ENCODE peak calls at places on chromosome 1, in four cellular contexts. M, S, D and C are unnamed samples.

GRCh38 chr1:172585861-172586260 is 52.9 kb downstream of the SUCO start:
- DNase-seq in S (no peak), D (no peak), M (no peak), C (no peak)

GRCh38 chr1:214303538-214303937 is 22.6 kb downstream of the SMYD2 start:
- DNase-seq in D (no peak), S (no peak), M (no peak), C (no peak)

GRCh38 chr1:3417954-3418353 is 36.5 kb upstream of the ARHGEF16 start:
- DNase-seq in S (no peak), D (no peak), M (no peak), C (no peak)

GRCh38 chr1:30525980-30526651 is 197.3 kb downstream of the MATN1 start:
- DNase-seq in D (no peak), S (no peak), M (peak; percentile 37), C (peak; percentile 3)

GRCh38 chr1:58107943-58108342 is 438.6 kb downstream of the OMA1 start:
- DNase-seq in D (no peak), S (no peak), M (no peak), C (no peak)

GRCh38 chr1:87151500-87152421 is 176.9 kb upstream of the LMO4 start:
- DNase-seq in D (peak; percentile 60), S (peak; percentile 63), M (peak; percentile 85), C (peak; percentile 57)

GRCh38 chr1:181260271-181260670 is 171.8 kb downstream of the IER5 start:
- DNase-seq in M (no peak), S (no peak), D (no peak), C (no peak)

GRCh38 chr1:167455786-167456446 is 62.4 kb downstream of the CD247 start:
- DNase-seq in S (no peak), D (peak; percentile 40), M (peak; percentile 45), C (peak; percentile 30)

GRCh38 chr1:109395602-109396512 is 1.9 kb downstream of the SORT1 start:
- DNase-seq in S (no peak), D (no peak), M (peak; percentile 74), C (peak; percentile 50)

GRCh38 chr1:167219194-167219593 is 1.5 kb upstream of the POU2F1 start:
- DNase-seq in S (no peak), D (no peak), M (no peak), C (no peak)

GRCh38 chr1:116628448-116628847 is 39.1 kb downstream of the IGSF3 start:
- DNase-seq in M (no peak), S (no peak), D (no peak), C (no peak)

GRCh38 chr1:91685994-91686393 is 185.3 kb downstream of the CDC7 start:
- DNase-seq in D (no peak), S (no peak), M (no peak), C (no peak)

GRCh38 chr1:85609976-85610375 is 29.4 kb downstream of the CCN1 start:
- DNase-seq in S (no peak), D (no peak), M (no peak), C (no peak)

GRCh38 chr1:222798975-222799374 is 15.9 kb upstream of the DISP1 start:
- DNase-seq in M (no peak), D (no peak), S (no peak), C (no peak)

GRCh38 chr1:222624214-222624613 is 6.3 kb downstream of the MIA3 start:
- DNase-seq in S (no peak), D (no peak), M (no peak), C (no peak)

GRCh38 chr1:148372731-148373130 is 110.4 kb downstream of the PPIAL4G start:
- DNase-seq in M (no peak), D (no peak), S (no peak), C (peak; percentile 28)

GRCh38 chr1:11681071-11681771 is at the start of gene MAD2L2:
- DNase-seq in S (no peak), M (peak; percentile 89), D (peak; percentile 81), C (peak; percentile 79)

GRCh38 chr1:42737257-42737656 is 2.8 kb downstream of the CLDN19 start:
- DNase-seq in S (no peak), D (no peak), M (no peak), C (no peak)

GRCh38 chr1:19676438-19676922 is 11.8 kb downstream of the HTR6 start:
- DNase-seq in S (peak; percentile 25), D (peak; percentile 73), M (peak; percentile 84), C (peak; percentile 73)

GRCh38 chr1:112358798-112359408 is 37.1 kb upstream of the CTTNBP2NL start:
- DNase-seq in M (peak; percentile 70), S (peak; percentile 41), D (no peak), C (peak; percentile 71)

GRCh38 chr1:101199637-101199982 is 37.2 kb upstream of the S1PR1 start:
- DNase-seq in D (no peak), M (no peak), S (no peak), C (no peak)

GRCh38 chr1:55081188-55081904 is 42.0 kb downstream of the PCSK9 start:
- DNase-seq in M (peak; percentile 83), S (no peak), D (no peak), C (peak; percentile 78)

GRCh38 chr1:89812992-89813391 is 7.8 kb upstream of the LRRC8D start:
- DNase-seq in M (no peak), S (no peak), D (no peak), C (peak; percentile 89)

GRCh38 chr1:204411451-204412245 is at the start of gene PPP1R15B:
- DNase-seq in S (peak; percentile 96), D (peak; percentile 97), M (peak; percentile 99), C (peak; percentile 99)
- H2AK5ac ChIP-seq in S (no peak within 1 kb of the TSS), D (peak within 1 kb of the TSS; percentile 1), M (peak within 1 kb of the TSS; percentile 53), C (peak within 1 kb of the TSS; percentile 89)

DNA sequence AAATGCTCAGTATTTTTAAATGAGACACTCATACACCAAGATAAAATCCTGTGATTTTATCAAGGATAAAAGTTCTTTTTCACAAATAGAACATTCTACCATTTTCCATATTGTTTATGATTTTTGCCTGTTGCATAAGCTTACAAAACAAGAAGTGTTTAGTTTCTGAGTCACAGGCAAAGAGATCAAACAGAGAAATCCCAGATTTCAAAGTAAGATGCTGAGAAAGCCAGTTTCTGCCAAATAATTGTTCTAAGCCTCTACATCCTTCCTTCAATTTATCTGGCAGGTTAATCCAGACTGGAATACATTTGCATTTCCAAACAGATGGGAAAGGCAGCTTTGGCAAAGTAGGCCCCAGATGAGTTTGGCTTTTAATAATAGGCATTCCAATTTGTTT is 2.5 kb downstream of the SLC1A7 start:
- DNase-seq in M (no peak), D (no peak), S (no peak), C (peak; percentile 50)
- H3K27ac ChIP-seq in M (no peak overlapping the region), D (no peak overlapping the region), S (no peak overlapping the region), C (no peak overlapping the region)

GRCh38 chr1:41615316-41615715 is 130.8 kb upstream of the EDN2 start:
- DNase-seq in D (no peak), S (no peak), M (no peak), C (no peak)
- H3K4ac ChIP-seq in D (no peak overlapping the region), S (no peak overlapping the region), M (no peak overlapping the region), C (no peak overlapping the region)

GRCh38 chr1:40314721-40315238 is 2.3 kb downstream of the COL9A2 start:
- DNase-seq in S (no peak), D (no peak), M (no peak), C (no peak)
- H2AK5ac ChIP-seq in S (peak overlapping the region; percentile 43), D (peak overlapping the region; percentile 81), M (no peak overlapping the region), C (no peak overlapping the region)